ENCODE peak calls at places on chromosomes 5 and 9, in five cellular contexts. L is tibial nerve; Y is IMR-90; E is HepG2; D is CD8-positive, alpha-beta T cell. T is an unnamed sample.

GRCh38 chr5:95707055-95707454 is 24.1 kb upstream of the RHOBTB3 start:
- DNase-seq in Y (no peak), D (no peak), E (no peak), L (no peak), T (no peak)

GRCh38 chr5:2740051-2740848 is 11.2 kb downstream of the IRX2 start:
- DNase-seq in E (no peak), D (peak), L (no peak), Y (no peak), T (no peak)

GRCh38 chr9:36142510-36143161 is 6.1 kb downstream of the GLIPR2 start:
- DNase-seq in Y (no peak), L (no peak), D (no peak), E (no peak), T (no peak)

GRCh38 chr9:138009016-138009415 is 131.4 kb downstream of the CACNA1B start:
- DNase-seq in E (no peak), L (no peak), D (no peak), Y (no peak), T (no peak)

GRCh38 chr9:113508111-113508749 is 44.7 kb downstream of the RGS3 start:
- DNase-seq in Y (no peak), L (peak), E (peak), D (no peak), T (peak)

GRCh38 chr5:89028579-89029272 is 145.7 kb upstream of the MEF2C start:
- DNase-seq in L (no peak), Y (peak), E (no peak), D (no peak), T (no peak)

GRCh38 chr9:91842358-91842757 is 107.7 kb downstream of the ROR2 start:
- DNase-seq in L (no peak), Y (no peak), E (no peak), D (no peak), T (no peak)

GRCh38 chr9:15541862-15542261 is 11.0 kb upstream of the CCDC171 start:
- DNase-seq in E (no peak), D (no peak), L (no peak), Y (peak), T (no peak)

DNA sequence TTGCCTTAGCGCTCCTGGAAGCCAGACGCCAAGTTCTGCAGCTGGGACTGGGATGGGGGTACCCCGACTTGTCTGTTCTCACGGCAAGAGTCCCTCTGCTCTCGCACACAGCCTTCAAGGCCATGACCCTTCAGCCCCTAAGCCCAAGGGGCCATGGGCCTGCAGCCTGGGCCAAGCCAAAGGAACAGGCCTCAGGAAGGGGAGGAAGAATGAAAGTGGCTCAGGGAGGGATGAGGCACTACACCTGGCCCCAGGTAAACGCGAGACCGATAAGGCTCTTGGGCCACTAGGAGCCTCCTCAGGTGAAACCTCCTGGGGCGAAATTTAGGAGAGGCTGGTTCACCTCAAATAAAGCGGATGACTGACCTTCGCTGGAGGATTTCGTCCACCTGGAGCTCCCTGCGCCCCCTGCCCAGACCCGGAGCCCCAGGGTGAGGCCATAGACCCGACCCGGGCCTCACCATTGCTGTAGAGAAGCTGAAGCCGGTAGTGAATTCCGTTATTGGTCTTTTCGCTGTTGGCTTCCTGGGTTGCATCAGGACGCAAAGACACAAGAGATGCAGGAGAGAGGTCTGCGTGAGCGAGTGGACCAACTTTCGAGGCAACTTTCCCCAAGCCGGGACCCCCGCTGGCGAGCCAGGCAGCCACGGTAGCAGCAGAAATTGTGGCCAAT is 3.7 kb downstream of the EBF1 start:
- DNase-seq in E (no peak), Y (no peak), D (no peak), L (no peak), T (no peak)
- H3K4me3 ChIP-seq in E (no peak), Y (no peak), D (no peak), L (peak), T (no peak)

GRCh38 chr5:100898504-100899346 is 4.4 kb downstream of the ST8SIA4 start:
- DNase-seq in Y (no peak), L (no peak), D (no peak), E (no peak), T (no peak)
- H3K27ac ChIP-seq in Y (no peak), L (no peak), D (no peak), E (no peak), T (no peak)

DNA sequence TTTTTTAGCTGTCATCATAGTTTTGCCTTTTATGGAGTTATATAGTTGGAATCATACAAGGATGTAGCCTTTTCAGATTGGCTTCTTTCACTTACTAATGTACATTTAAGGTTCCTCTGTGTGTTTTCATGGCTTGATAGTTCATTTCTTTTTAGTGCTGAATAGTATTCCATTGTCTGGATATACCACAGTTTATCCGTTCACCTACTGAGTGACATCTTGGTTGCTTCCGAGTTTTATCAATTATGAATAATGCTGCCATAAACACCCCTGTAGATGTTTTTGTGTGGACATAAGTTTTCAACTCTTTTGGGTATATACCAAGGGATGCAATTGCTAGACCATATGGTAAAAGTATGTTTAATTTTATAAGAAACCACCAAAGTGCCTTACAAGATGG is 136.3 kb downstream of the NR3C1 start:
- DNase-seq in E (no peak), L (no peak), Y (no peak), D (no peak), T (no peak)
- H3K4me3 ChIP-seq in E (no peak), L (no peak), Y (no peak), D (no peak), T (no peak)

DNA sequence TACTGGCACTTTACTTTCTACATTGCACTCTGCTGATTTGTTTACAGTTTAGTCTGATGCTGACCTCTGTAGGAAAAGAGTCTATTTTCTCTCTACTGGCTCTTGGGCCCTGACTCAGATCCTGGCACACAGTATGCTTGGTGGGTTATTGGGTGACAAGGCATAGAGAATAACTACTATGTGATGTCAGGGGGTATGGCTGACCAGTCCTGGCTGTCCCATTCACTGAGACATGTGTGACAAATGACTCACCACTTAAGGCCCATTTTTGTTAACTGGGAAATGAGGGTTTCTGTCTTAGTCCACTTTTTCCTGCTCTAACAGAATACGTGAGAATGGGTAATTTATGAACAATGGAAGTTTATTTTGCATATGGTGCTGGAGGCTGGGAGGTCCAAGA is 66.4 kb downstream of the DAPK1 start:
- DNase-seq in E (peak), L (no peak), Y (no peak), D (no peak), T (no peak)
- H3K27ac ChIP-seq in E (no peak), L (no peak), Y (no peak), D (no peak), T (peak)

GRCh38 chr9:125337282-125337681 is 75.7 kb downstream of the GAPVD1 start:
- DNase-seq in L (no peak), Y (no peak), E (no peak), D (no peak), T (no peak)
- H3K4me3 ChIP-seq in L (no peak), Y (no peak), E (no peak), D (no peak), T (no peak)

GRCh38 chr5:147267082-147267832 is 32.4 kb downstream of the STK32A start:
- DNase-seq in D (no peak), Y (no peak), L (no peak), E (no peak), T (no peak)
- H3K27ac ChIP-seq in D (no peak), Y (no peak), L (no peak), E (no peak), T (no peak)

T was measured in pancreas.